ENCODE peak calls at places on chromosomes 4 and X, in eight cellular contexts. Z is GM23248; M is right cardiac atrium; I is CD4-positive, alpha-beta memory T cell; N is H1; Y is upper lobe of left lung; W is astrocyte; V is Peyer's patch. U is an unnamed sample.

GRCh38 chrX:11435568-11435967 is 142.4 kb downstream of the AMELX start:
- DNase-seq in I (no peak), Y (no peak), M (no peak), N (no peak), Z (peak), V (no peak), W (peak), U (no peak)

GRCh38 chr4:88104902-88105610 is 53.4 kb downstream of the ABCG2 start:
- DNase-seq in W (peak), Z (peak), I (no peak), V (no peak), Y (no peak), N (no peak), M (no peak), U (no peak)

GRCh38 chr4:110424144-110424543 is 51.8 kb upstream of the ENPEP start:
- DNase-seq in W (no peak), Y (no peak), N (no peak), I (no peak), M (no peak), V (no peak), Z (no peak), U (no peak)

GRCh38 chrX:5051831-5052491 is 1176.7 kb downstream of the NLGN4X start:
- DNase-seq in Z (no peak), V (no peak), N (no peak), M (peak), W (peak), Y (no peak), I (no peak), U (peak)

GRCh38 chr4:30847157-30847556 is 127.0 kb downstream of the PCDH7 start:
- DNase-seq in W (no peak), I (no peak), V (no peak), Y (no peak), M (no peak), Z (no peak), N (no peak), U (no peak)

GRCh38 chr4:145564540-145564939 is 54.6 kb upstream of the MMAA start:
- DNase-seq in V (no peak), I (no peak), W (no peak), Z (no peak), N (no peak), Y (no peak), M (no peak), U (no peak)

GRCh38 chrX:152070186-152070585 is 68.2 kb downstream of the MAGEA10 start:
- DNase-seq in Z (no peak), N (no peak), W (peak), M (no peak), I (no peak), V (no peak), Y (no peak), U (no peak)

GRCh38 chr4:62487016-62487415 is 1286.9 kb downstream of the ADGRL3 start:
- DNase-seq in Z (no peak), N (no peak), Y (no peak), I (no peak), M (no peak), W (no peak), V (no peak), U (no peak)

GRCh38 chr4:38948551-38948950 is 80.9 kb downstream of the FAM114A1 start:
- DNase-seq in Z (peak), W (peak), N (no peak), Y (no peak), V (no peak), I (no peak), M (peak), U (peak)

GRCh38 chrX:39772057-39772832 is 325.5 kb downstream of the BCOR start:
- DNase-seq in Y (no peak), N (no peak), V (no peak), M (peak), W (peak), Z (no peak), I (peak), U (no peak)

GRCh38 chr4:106353786-106354185 is 14.8 kb downstream of the GIMD1 start:
- DNase-seq in M (no peak), V (no peak), N (no peak), I (no peak), Z (peak), W (no peak), Y (no peak), U (no peak)

GRCh38 chr4:4328206-4328605 is 38.2 kb downstream of the ZBTB49 start:
- DNase-seq in Y (no peak), W (no peak), V (no peak), N (no peak), I (no peak), M (no peak), Z (no peak), U (no peak)

GRCh38 chr4:87134122-87134521 is 86.3 kb downstream of the KLHL8 start:
- DNase-seq in Z (no peak), I (no peak), M (no peak), N (no peak), Y (no peak), V (no peak), W (no peak), U (no peak)

GRCh38 chrX:24963823-24964222 is 51.9 kb downstream of the ARX start:
- DNase-seq in Z (no peak), I (no peak), N (no peak), V (no peak), Y (no peak), W (peak), M (no peak), U (no peak)

GRCh38 chr4:169841776-169842175 is 84.0 kb upstream of the HPF1 start:
- DNase-seq in I (no peak), Z (peak), M (no peak), Y (no peak), N (no peak), W (no peak), V (no peak), U (no peak)

GRCh38 chr4:46442963-46443362 is 53.0 kb upstream of the GABRA2 start:
- DNase-seq in M (no peak), N (no peak), Z (no peak), Y (no peak), I (no peak), W (no peak), V (no peak), U (no peak)

GRCh38 chr4:173910911-173911310 is 372.6 kb downstream of the FBXO8 start:
- DNase-seq in W (no peak), M (no peak), Y (no peak), Z (no peak), N (no peak), I (no peak), V (no peak), U (no peak)

GRCh38 chrX:56786889-56787733 is 58.1 kb downstream of the NBDY start:
- DNase-seq in I (no peak), M (no peak), Y (no peak), V (peak), Z (no peak), N (no peak), W (no peak), U (no peak)

GRCh38 chr4:10015140-10015753 is 6.0 kb downstream of the SLC2A9 start:
- DNase-seq in I (no peak), Y (no peak), Z (peak), W (no peak), V (peak), N (peak), M (peak), U (peak)

GRCh38 chr4:69731826-69732225 is 28.6 kb downstream of the SULT1B1 start:
- DNase-seq in M (no peak), I (no peak), V (no peak), Y (no peak), Z (no peak), W (no peak), N (no peak), U (no peak)

GRCh38 chr4:48518143-48518542 is 28.1 kb downstream of the ZAR1 start:
- DNase-seq in N (no peak), Y (no peak), M (no peak), I (no peak), Z (no peak), V (no peak), W (no peak), U (no peak)

GRCh38 chr4:77959566-77960338 is 97.1 kb downstream of the MRPL1 start:
- DNase-seq in I (no peak), Z (peak), V (no peak), Y (no peak), N (no peak), M (no peak), W (peak), U (no peak)

GRCh38 chr4:146237092-146237491 is 22.8 kb downstream of the REELD1 start:
- DNase-seq in N (no peak), V (no peak), Y (no peak), W (no peak), I (no peak), Z (no peak), M (no peak), U (no peak)

GRCh38 chrX:103919336-103919682 is 43.1 kb upstream of the TMSB15B start:
- DNase-seq in W (peak), Z (peak), V (no peak), N (no peak), Y (no peak), M (no peak), I (peak), U (no peak)

GRCh38 chr4:144584428-144584827 is 61.5 kb upstream of the HHIP start:
- DNase-seq in N (no peak), V (no peak), Z (no peak), I (no peak), M (no peak), W (no peak), Y (no peak), U (no peak)

GRCh38 chrX:45232139-45232538 is 31.5 kb upstream of the DIPK2B start:
- DNase-seq in V (no peak), Z (no peak), N (no peak), W (no peak), Y (no peak), M (no peak), I (peak), U (no peak)

GRCh38 chrX:141375011-141375730 is 132.9 kb upstream of the SPANXC start:
- DNase-seq in W (no peak), V (no peak), N (no peak), Y (no peak), M (no peak), I (no peak), Z (no peak), U (no peak)

GRCh38 chr4:144366425-144366824 is 225.9 kb upstream of the GYPA start:
- DNase-seq in Z (no peak), I (no peak), M (no peak), Y (no peak), V (no peak), W (no peak), N (no peak), U (no peak)

GRCh38 chrX:55011294-55011693 is 11.1 kb downstream of the APEX2 start:
- DNase-seq in I (no peak), M (no peak), Z (peak), V (no peak), W (no peak), Y (no peak), N (no peak), U (no peak)

GRCh38 chr4:73187325-73187724 is 71.3 kb downstream of the ANKRD17 start:
- DNase-seq in M (no peak), Y (no peak), N (no peak), Z (peak), V (no peak), W (peak), I (no peak), U (no peak)

GRCh38 chrX:49840679-49841078 is 11.6 kb downstream of the PAGE4 start:
- DNase-seq in Z (peak), M (peak), V (no peak), W (peak), N (peak), I (peak), Y (no peak), U (no peak)

GRCh38 chrX:83819304-83819703 is 41.6 kb upstream of the CYLC1 start:
- DNase-seq in W (no peak), Z (no peak), Y (no peak), M (no peak), I (peak), V (no peak), N (no peak), U (peak)

GRCh38 chrX:150525061-150525919 is 43.1 kb upstream of the MTM1 start:
- DNase-seq in M (peak), V (no peak), Y (no peak), I (no peak), Z (no peak), N (no peak), W (no peak), U (peak)

GRCh38 chrX:31423575-31424284 is 351.9 kb upstream of the FTHL17 start:
- DNase-seq in N (peak), Y (no peak), W (peak), V (no peak), M (peak), I (no peak), Z (peak), U (no peak)

GRCh38 chrX:10110984-10111363 is 45.8 kb upstream of the CLCN4 start:
- DNase-seq in M (no peak), W (no peak), I (peak), N (no peak), Y (no peak), V (no peak), Z (peak), U (no peak)

GRCh38 chr4:38185406-38185805 is 225.2 kb downstream of the PTTG2 start:
- DNase-seq in N (no peak), W (no peak), Z (no peak), I (no peak), M (no peak), Y (no peak), V (no peak), U (no peak)

GRCh38 chrX:110145305-110145704 is 142.4 kb downstream of the TMEM164 start:
- DNase-seq in M (no peak), V (no peak), I (no peak), Z (no peak), N (no peak), W (no peak), Y (no peak), U (no peak)

GRCh38 chr4:5712517-5712916 is 1.5 kb downstream of the EVC start:
- DNase-seq in W (peak), M (no peak), Y (no peak), I (peak), V (no peak), Z (peak), N (no peak), U (no peak)

GRCh38 chr4:81257021-81257420 is 42.0 kb upstream of the PRKG2 start:
- DNase-seq in M (no peak), I (no peak), Z (peak), V (no peak), W (peak), N (no peak), Y (no peak), U (no peak)
- H3K27ac ChIP-seq in M (no peak), I (no peak), Z (no peak), V (no peak), W (no peak), N (no peak), Y (no peak), U (no peak)

DNA sequence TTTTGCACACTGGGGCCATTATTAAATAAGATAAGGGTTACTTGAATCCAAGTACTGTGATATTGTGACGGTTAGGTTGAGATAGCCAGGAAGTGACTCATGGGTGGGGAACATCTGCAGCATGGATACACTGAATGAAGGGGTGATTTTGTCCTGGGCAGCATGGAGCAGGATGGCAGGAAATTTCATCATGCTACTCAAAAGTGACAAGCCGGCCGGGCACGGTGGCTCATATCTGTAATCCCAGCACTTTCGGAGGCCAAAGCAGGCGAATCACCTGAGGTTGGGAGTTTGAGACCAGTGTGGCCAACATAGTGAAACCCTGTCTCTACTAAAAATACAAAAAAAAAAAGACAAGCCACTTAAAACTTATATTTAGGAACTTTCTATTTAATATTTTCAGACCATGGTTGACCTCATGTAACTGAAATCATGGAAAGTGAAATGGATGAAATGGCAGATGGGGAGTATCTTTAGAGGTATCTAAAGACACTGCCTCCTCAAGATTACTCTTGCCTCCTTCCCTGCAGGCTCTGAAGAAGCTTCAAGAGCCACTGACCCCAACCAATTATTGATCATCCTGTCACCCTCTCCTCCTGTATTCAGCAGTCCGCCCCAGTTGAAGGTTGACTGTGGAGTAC is 3.9 kb upstream of the TRIM60 start:
- DNase-seq in M (no peak), I (no peak), V (no peak), W (no peak), N (no peak), Z (no peak), Y (no peak), U (no peak)
- H3K27ac ChIP-seq in M (no peak), I (no peak), V (no peak), W (no peak), N (no peak), Z (no peak), Y (no peak), U (no peak)

GRCh38 chr4:156243015-156243414 is 289.3 kb upstream of the CTSO start:
- DNase-seq in Z (no peak), M (no peak), W (no peak), N (no peak), V (no peak), Y (no peak), I (no peak), U (no peak)

GRCh38 chr4:156242390-156242789 is 288.7 kb upstream of the CTSO start:
- DNase-seq in V (no peak), I (no peak), N (no peak), Y (no peak), Z (no peak), M (no peak), W (peak), U (no peak)

GRCh38 chr4:156238171-156238570 is 284.5 kb upstream of the CTSO start:
- DNase-seq in Y (no peak), M (no peak), Z (no peak), W (no peak), V (no peak), I (no peak), N (no peak), U (no peak)

GRCh38 chr4:156237192-156237591 is 283.5 kb upstream of the CTSO start:
- DNase-seq in Z (no peak), I (no peak), N (no peak), W (no peak), Y (no peak), M (no peak), V (no peak), U (no peak)

GRCh38 chr4:156241896-156242295 is 288.2 kb upstream of the CTSO start:
- DNase-seq in N (no peak), V (no peak), Z (no peak), I (no peak), M (no peak), Y (no peak), W (no peak), U (no peak)
- H3K27ac ChIP-seq in N (no peak), V (no peak), Z (no peak), I (no peak), M (no peak), Y (no peak), W (no peak), U (no peak)

GRCh38 chr4:153499005-153499404 is 32.8 kb downstream of the TMEM131L start:
- DNase-seq in V (no peak), M (peak), I (no peak), N (peak), Y (no peak), W (no peak), Z (no peak), U (peak)
- H3K27ac ChIP-seq in V (peak), M (peak), I (peak), N (no peak), Y (peak), W (peak), Z (peak), U (peak)

DNA sequence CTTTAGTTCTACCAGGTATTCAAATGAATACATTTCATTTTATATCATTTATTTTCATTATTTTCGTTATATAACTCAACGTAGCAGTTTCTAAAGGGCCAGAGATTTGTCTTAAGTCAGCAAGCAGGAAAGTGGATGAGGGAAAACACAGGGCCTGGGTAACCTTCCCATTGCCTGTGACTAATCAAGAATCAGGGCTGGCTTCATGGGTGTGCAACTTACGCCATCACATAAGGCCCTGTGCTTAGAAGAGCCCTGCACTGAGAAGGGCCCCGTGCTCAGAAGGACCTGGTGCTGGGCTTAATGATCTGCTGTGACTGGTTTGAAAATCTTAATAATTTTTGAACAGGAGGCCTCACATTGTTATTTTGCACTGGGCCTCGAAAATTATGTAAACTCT is 65.4 kb upstream of the FAM9C start:
- DNase-seq in N (no peak), V (no peak), M (no peak), W (peak), I (no peak), Z (peak), Y (no peak), U (no peak)
- H3K27ac ChIP-seq in N (no peak), V (peak), M (peak), W (peak), I (no peak), Z (peak), Y (peak), U (no peak)

GRCh38 chrX:13376857-13377441 is 57.1 kb upstream of the ATXN3L start:
- DNase-seq in Y (no peak), I (no peak), V (no peak), Z (peak), W (peak), M (no peak), N (no peak), U (no peak)
- H3K27ac ChIP-seq in Y (no peak), I (no peak), V (peak), Z (peak), W (peak), M (no peak), N (no peak), U (no peak)